ENCODE peak calls at places on chromosome 21, in seven cellular contexts. Z is esophagus squamous epithelium, P is HFF-Myc, B is fibroblast of lung, Y is endodermal cell, U is foreskin fibroblast, J is astrocyte of the spinal cord. H is an unnamed sample.

GRCh38 chr21:40548134-40548533 is 298.8 kb downstream of the DSCAM start:
- DNase-seq in J (no peak), Y (peak), P (no peak), B (no peak), U (no peak), Z (no peak), H (no peak)

GRCh38 chr21:33949516-33950424 is 34.2 kb upstream of the ATP5PO start:
- DNase-seq in U (no peak), B (no peak), Z (no peak), P (no peak), J (no peak), Y (no peak), H (no peak)

GRCh38 chr21:27422435-27422834 is 455.5 kb upstream of the ADAMTS5 start:
- DNase-seq in J (peak), B (no peak), Z (no peak), P (no peak), U (peak), Y (no peak), H (no peak)

GRCh38 chr21:23524685-23525084 is 2082.6 kb downstream of the MRPL39 start:
- DNase-seq in B (no peak), U (no peak), J (no peak), P (no peak), Z (no peak), Y (no peak), H (no peak)

GRCh38 chr21:41557884-41558283 is 49.9 kb upstream of the TMPRSS2 start:
- DNase-seq in Z (no peak), J (no peak), P (no peak), Y (no peak), U (no peak), B (no peak), H (no peak)

GRCh38 chr21:40924641-40925040 is 77.7 kb upstream of the DSCAM start:
- DNase-seq in U (no peak), J (no peak), P (no peak), Z (no peak), Y (no peak), B (no peak), H (no peak)

GRCh38 chr21:14741237-14741636 is 195.1 kb upstream of the SAMSN1 start:
- DNase-seq in J (no peak), P (no peak), U (no peak), B (no peak), Y (no peak), Z (no peak), H (no peak)

GRCh38 chr21:41251961-41252642 is 64.5 kb upstream of the FAM3B start:
- DNase-seq in J (peak), P (no peak), Y (peak), Z (no peak), U (peak), B (peak), H (peak)

GRCh38 chr21:15645830-15646229 is 84.0 kb upstream of the USP25 start:
- DNase-seq in B (no peak), Z (no peak), J (no peak), Y (no peak), P (no peak), U (no peak), H (no peak)

GRCh38 chr21:27513825-27514224 is 546.9 kb upstream of the ADAMTS5 start:
- DNase-seq in U (peak), Y (no peak), P (no peak), B (no peak), J (no peak), Z (no peak), H (no peak)

GRCh38 chr21:41362605-41363369 is 960 bp downstream of the MX2 start:
- DNase-seq in J (no peak), Y (no peak), Z (no peak), U (no peak), P (no peak), B (no peak), H (no peak)

GRCh38 chr21:35232545-35233176 is 183.6 kb upstream of the RUNX1 start:
- DNase-seq in J (peak), P (no peak), Z (no peak), U (peak), B (peak), Y (no peak), H (peak)

GRCh38 chr21:17436626-17437111 is 76.2 kb upstream of the CXADR start:
- DNase-seq in U (no peak), P (no peak), J (no peak), Y (no peak), Z (no peak), B (no peak), H (peak)

GRCh38 chr21:23016617-23017016 is 2018.4 kb downstream of the NCAM2 start:
- DNase-seq in J (no peak), B (no peak), U (no peak), P (no peak), Y (peak), Z (no peak), H (no peak)

GRCh38 chr21:14259669-14260458 is 43.9 kb downstream of the RBM11 start:
- DNase-seq in Y (no peak), P (peak), U (peak), Z (no peak), J (peak), B (peak), H (peak)

GRCh38 chr21:29299046-29299905 is 554 bp downstream of the BACH1 start:
- DNase-seq in Y (no peak), P (no peak), Z (no peak), B (peak), J (peak), U (peak), H (peak)

GRCh38 chr21:15688016-15688415 is 41.8 kb upstream of the USP25 start:
- DNase-seq in P (no peak), U (no peak), Y (no peak), J (no peak), Z (no peak), B (no peak), H (peak)

GRCh38 chr21:25402134-25402957 is 204.9 kb downstream of the MRPL39 start:
- DNase-seq in J (no peak), B (no peak), Z (no peak), U (no peak), Y (no peak), P (no peak), H (no peak)

GRCh38 chr21:15967661-15968060 is 237.9 kb downstream of the USP25 start:
- DNase-seq in U (peak), P (peak), J (peak), B (no peak), Y (no peak), Z (no peak), H (peak)

GRCh38 chr21:34910396-34910795 is 138.7 kb downstream of the RUNX1 start:
- DNase-seq in P (no peak), J (no peak), Z (no peak), U (no peak), Y (no peak), B (no peak), H (no peak)

GRCh38 chr21:46621457-46622182 is 13.9 kb upstream of the PRMT2 start:
- DNase-seq in P (no peak), B (no peak), U (no peak), Y (no peak), Z (no peak), J (peak), H (no peak)

GRCh38 chr21:29155933-29156260 is 25.5 kb downstream of the MAP3K7CL start:
- DNase-seq in U (no peak), Y (no peak), J (no peak), B (no peak), Z (no peak), P (no peak), H (no peak)

GRCh38 chr21:25501996-25502665 is 105.2 kb downstream of the MRPL39 start:
- DNase-seq in B (no peak), J (no peak), U (no peak), Y (no peak), Z (no peak), P (no peak), H (no peak)

GRCh38 chr21:41706678-41707077 is 60.2 kb downstream of the RIPK4 start:
- DNase-seq in Z (no peak), B (peak), P (no peak), U (peak), Y (no peak), J (no peak), H (no peak)

GRCh38 chr21:16815228-16815627 is 697.6 kb upstream of the CXADR start:
- DNase-seq in J (no peak), Y (no peak), P (no peak), Z (no peak), B (no peak), U (no peak), H (no peak)

GRCh38 chr21:46184625-46185555 is 631 bp upstream of the SPATC1L start:
- DNase-seq in P (no peak), Z (peak), Y (peak), B (peak), J (peak), U (peak), H (peak)

GRCh38 chr21:46185717-46186116 is 1.5 kb upstream of the SPATC1L start:
- DNase-seq in U (no peak), J (no peak), Y (no peak), Z (no peak), P (no peak), B (no peak), H (no peak)

GRCh38 chr21:42553435-42553834 is 39.8 kb downstream of the SLC37A1 start:
- DNase-seq in P (no peak), Z (no peak), U (no peak), B (no peak), Y (no peak), J (no peak), H (no peak)

GRCh38 chr21:23613014-23613413 is 1994.3 kb downstream of the MRPL39 start:
- DNase-seq in J (no peak), Z (no peak), P (no peak), U (no peak), Y (no peak), B (no peak), H (no peak)

GRCh38 chr21:40936151-40936550 is 89.2 kb upstream of the DSCAM start:
- DNase-seq in Y (no peak), U (no peak), P (no peak), J (no peak), B (no peak), Z (no peak), H (no peak)

GRCh38 chr21:25518491-25518911 is 88.8 kb downstream of the MRPL39 start:
- DNase-seq in P (no peak), B (no peak), J (no peak), U (peak), Y (peak), Z (no peak), H (no peak)

GRCh38 chr21:29343517-29343916 is 44.8 kb downstream of the BACH1 start:
- DNase-seq in P (no peak), U (peak), J (peak), Z (no peak), B (peak), Y (no peak), H (peak)

GRCh38 chr21:29075706-29076447 is 2.4 kb upstream of the CCT8 start:
- DNase-seq in P (no peak), Y (no peak), U (no peak), J (no peak), B (no peak), Z (no peak), H (no peak)

GRCh38 chr21:33760641-33761103 is 118.4 kb downstream of the ITSN1 start:
- DNase-seq in U (peak), B (peak), P (peak), Y (no peak), J (peak), Z (no peak), H (peak)

GRCh38 chr21:34611528-34611927 is 3.4 kb downstream of the RCAN1 start:
- DNase-seq in Z (no peak), J (no peak), P (no peak), B (no peak), U (no peak), Y (peak), H (no peak)

DNA sequence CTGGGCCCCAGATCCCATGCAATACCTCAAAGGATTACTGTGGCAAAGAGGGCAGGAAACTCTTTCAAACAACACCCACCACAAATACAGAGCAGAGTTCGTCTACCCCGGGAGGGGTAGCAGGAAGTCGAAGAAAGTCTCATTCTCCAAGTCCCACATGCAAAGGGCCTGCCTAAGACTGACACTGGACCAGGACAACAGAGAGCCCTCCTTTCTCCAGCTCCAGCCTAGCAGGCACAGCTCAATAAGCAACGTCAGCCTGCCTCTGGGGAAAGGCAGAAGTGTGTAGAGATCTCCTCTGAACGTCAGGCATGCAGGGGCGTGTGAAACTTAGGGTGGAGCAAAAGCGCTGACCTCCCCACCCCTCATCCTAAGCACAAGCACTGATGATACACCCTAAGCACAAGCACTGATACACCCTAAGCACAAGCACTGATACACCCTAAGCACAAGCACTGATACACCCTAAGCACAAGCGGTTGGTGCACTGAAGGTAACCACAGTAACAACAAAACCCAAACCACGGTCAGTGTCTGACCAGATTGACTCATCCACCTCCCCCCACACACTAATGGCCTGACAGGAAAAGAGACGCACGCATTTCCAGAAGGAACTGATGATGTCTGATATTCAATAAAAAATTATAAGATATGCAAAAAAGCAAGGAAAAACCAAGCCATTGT is 1.3 kb downstream of the KRTAP12-3 start:
- DNase-seq in Z (no peak), B (no peak), Y (no peak), J (no peak), U (no peak), P (no peak), H (no peak)
- H3K4me3 ChIP-seq in Z (no peak), B (no peak), Y (no peak), J (no peak), U (no peak), P (no peak), H (no peak)

DNA sequence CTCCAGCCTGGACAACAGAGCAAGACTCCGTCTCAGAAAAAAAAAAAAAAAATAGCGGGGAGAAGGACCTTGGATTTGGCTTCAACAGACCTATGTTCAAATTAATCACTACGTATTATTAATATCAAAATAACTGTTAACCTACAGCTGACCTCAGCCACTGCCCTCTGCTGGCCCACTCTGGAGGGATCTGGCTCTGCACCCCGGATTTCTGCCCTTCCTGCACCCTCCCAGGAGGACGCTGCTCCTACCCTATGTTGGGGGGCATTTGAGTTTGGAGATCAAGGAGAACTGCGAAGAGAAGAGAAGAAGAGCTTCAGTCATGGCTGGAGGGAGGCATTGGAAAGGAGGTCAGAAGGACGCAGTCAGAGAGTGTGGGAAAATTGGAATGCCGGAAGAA is 96.7 kb downstream of the PSMG1 start:
- DNase-seq in U (no peak), J (no peak), Z (no peak), Y (no peak), B (no peak), P (no peak), H (no peak)
- TF ChIP-seq CTCF in U (peak), J (peak), Z (no peak), Y (peak), B (no peak), P (peak), H (no peak)

DNA sequence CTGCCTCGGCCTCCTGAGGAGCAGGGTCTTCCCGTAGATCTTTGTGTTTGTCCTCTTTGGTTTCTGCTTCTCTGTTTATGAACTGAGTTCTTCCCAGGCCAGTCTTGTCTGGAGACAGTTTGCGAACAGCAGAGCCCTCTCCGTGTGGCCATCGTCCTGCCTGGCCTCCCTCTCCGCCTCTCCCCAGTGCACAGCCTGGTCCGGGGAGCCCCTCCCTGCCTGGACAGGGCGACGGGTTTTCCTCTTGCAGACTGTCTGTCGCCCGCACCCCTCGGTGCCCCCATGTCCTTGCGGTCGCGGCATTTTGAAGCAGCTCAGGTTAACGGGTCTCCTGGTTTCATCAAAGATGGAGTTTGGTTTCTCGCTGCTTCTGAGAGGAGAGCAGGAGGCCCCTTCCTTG is 34.8 kb downstream of the SLX9 start:
- DNase-seq in Y (no peak), B (no peak), J (no peak), P (no peak), U (no peak), Z (no peak), H (no peak)
- H3K4me3 ChIP-seq in Y (no peak), B (no peak), J (no peak), P (no peak), U (no peak), Z (no peak), H (no peak)

GRCh38 chr21:32306021-32306780 is 7.5 kb downstream of the MRAP start:
- DNase-seq in Z (no peak), P (no peak), Y (peak), U (peak), J (peak), B (no peak), H (peak)
- TF ChIP-seq CTCF in Z (no peak), P (peak), Y (peak), U (no peak), J (peak), B (peak), H (peak)

DNA sequence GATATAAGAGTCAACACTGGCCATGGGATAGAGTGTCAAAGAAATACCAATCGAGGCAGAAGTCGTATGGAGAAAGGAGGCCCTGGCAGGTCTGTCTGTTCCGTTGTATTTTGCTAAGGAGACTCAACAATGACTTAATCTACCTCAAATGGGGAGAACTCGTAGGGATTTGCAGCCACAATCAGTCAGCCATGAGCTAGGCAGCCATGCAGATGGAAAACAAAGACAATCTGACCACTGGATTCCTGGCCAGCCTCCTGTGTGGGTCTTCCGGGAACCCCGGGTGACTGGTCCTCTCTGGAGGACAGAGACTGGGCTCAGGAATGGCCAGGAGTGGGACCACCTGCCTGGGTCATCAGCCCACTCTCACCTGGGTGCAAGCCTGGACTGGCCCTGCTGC is 167.8 kb downstream of the ETS2 start:
- DNase-seq in B (no peak), Y (no peak), J (no peak), U (no peak), P (no peak), Z (no peak), H (no peak)
- H3K4me3 ChIP-seq in B (no peak), Y (no peak), J (no peak), U (no peak), P (no peak), Z (no peak), H (no peak)

GRCh38 chr21:31264574-31264973 is 79.5 kb downstream of the TIAM1 start:
- DNase-seq in U (no peak), Z (no peak), B (no peak), P (no peak), J (no peak), Y (no peak), H (no peak)
- TF ChIP-seq CTCF in U (no peak), Z (no peak), B (peak), P (no peak), J (no peak), Y (peak), H (no peak)

DNA sequence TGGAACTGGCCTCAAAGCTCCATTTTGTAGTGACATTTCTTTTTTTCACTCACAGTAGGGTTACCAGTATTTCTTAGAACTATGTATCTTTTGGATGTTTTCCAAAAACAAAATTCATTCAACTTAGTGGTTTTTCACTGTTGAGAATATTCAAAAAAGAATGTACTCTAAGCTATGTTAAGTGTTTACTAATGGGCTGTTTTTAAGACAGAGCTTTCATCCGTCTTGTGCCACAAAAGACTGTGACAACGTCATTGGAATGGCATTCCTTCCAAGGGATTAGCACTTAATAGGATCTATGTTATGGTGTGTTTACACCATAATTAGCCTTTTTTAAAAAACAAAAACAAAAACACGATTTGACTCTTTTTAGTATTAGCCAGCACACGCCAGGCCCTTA is 66.8 kb downstream of the TTC3 start:
- DNase-seq in P (no peak), Z (no peak), U (peak), J (peak), B (peak), Y (peak), H (peak)
- H3K4me3 ChIP-seq in P (no peak), Z (no peak), U (no peak), J (no peak), B (no peak), Y (no peak), H (no peak)

DNA sequence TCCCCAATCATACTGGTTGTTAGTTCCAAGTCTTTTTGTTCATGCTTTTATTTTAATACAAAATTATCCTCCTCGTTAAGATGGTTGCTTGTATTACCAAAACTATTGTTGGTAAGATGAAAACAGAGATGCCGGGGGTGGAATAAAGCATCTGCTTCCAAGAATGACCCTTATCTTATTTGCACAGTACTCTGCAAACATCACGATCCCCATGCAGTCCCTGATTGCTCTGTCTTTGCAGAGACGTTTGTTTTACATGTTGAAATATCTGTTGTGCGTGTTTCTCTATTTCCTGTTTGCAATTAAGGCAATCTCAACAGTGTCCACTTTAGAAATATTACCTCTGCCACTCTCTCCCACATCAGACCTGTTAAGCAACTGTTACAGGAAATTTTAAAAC is 141.3 kb upstream of the NCAM2 start:
- DNase-seq in P (no peak), B (no peak), Z (no peak), Y (peak), J (no peak), U (no peak), H (no peak)
- TF ChIP-seq CTCF in P (no peak), B (no peak), Z (no peak), Y (no peak), J (no peak), U (no peak), H (no peak)

H was measured in cardiac fibroblast.